ENCODE peak calls at places on chromosome 9, in six cellular contexts. H is right lobe of liver, N is dorsolateral prefrontal cortex, B is OCI-LY7, E is lower lobe of right lung, X is globus pallidus. U is an unnamed sample.

GRCh38 chr9:69936427-69936826 is 107.2 kb upstream of the MAMDC2 start:
- DNase-seq in H (no peak), N (no peak), B (no peak), E (no peak), X (no peak), U (no peak)

GRCh38 chr9:109908459-109909390 is 128.7 kb downstream of the PALM2AKAP2 start:
- DNase-seq in H (no peak), N (no peak), B (peak; percentile 61), E (no peak), X (no peak), U (no peak)

GRCh38 chr9:75087279-75087823 is 604 bp downstream of the NMRK1 start:
- DNase-seq in H (no peak), N (no peak), B (peak; percentile 75), E (no peak), X (no peak), U (peak; percentile 37)

GRCh38 chr9:123652416-123652815 is 277.5 kb downstream of the DENND1A start:
- DNase-seq in H (no peak), N (peak; percentile 49), B (no peak), E (no peak), X (no peak), U (no peak)

GRCh38 chr9:35689351-35689600 is 449 bp downstream of the TPM2 start:
- DNase-seq in H (no peak), N (no peak), B (no peak), E (no peak), X (no peak), U (no peak)

GRCh38 chr9:23686257-23686656 is 139.8 kb downstream of the ELAVL2 start:
- DNase-seq in H (no peak), N (no peak), B (no peak), E (no peak), X (no peak), U (no peak)

GRCh38 chr9:123176230-123176629 is 92.2 kb downstream of the STRBP start:
- DNase-seq in H (no peak), N (no peak), B (no peak), E (no peak), X (no peak), U (no peak)

GRCh38 chr9:6567140-6567591 is 78.4 kb downstream of the GLDC start:
- DNase-seq in H (no peak), N (peak; percentile 54), B (no peak), E (no peak), X (peak; percentile 76), U (no peak)

GRCh38 chr9:129013674-129014073 is 14.5 kb downstream of the SH3GLB2 start:
- DNase-seq in H (no peak), N (no peak), B (no peak), E (no peak), X (no peak), U (no peak)

GRCh38 chr9:91948423-91949292 is 1.4 kb downstream of the ROR2 start:
- DNase-seq in H (peak; percentile 33), N (no peak), B (no peak), E (peak; percentile 50), X (no peak), U (no peak)

GRCh38 chr9:8750639-8751041 is 951.1 kb upstream of the DMAC1 start:
- DNase-seq in H (no peak), N (no peak), B (no peak), E (no peak), X (peak; percentile 39), U (no peak)

GRCh38 chr9:130368631-130369103 is 76.1 kb upstream of the ASS1 start:
- DNase-seq in H (no peak), N (no peak), B (peak; percentile 8), E (no peak), X (no peak), U (peak; percentile 46)

GRCh38 chr9:87850405-87850804 is 32.3 kb upstream of the SPATA31E1 start:
- DNase-seq in H (no peak), N (no peak), B (no peak), E (no peak), X (no peak), U (no peak)

GRCh38 chr9:98917691-98918487 is 25.8 kb upstream of the COL15A1 start:
- DNase-seq in H (no peak), N (no peak), B (no peak), E (no peak), X (no peak), U (no peak)

GRCh38 chr9:112015736-112016135 is 119.1 kb downstream of the UGCG start:
- DNase-seq in H (no peak), N (no peak), B (no peak), E (no peak), X (no peak), U (no peak)

GRCh38 chr9:211036-211435 is 3.6 kb upstream of the DOCK8 start:
- DNase-seq in H (no peak), N (no peak), B (no peak), E (no peak), X (no peak), U (no peak)

GRCh38 chr9:27590636-27591035 is 17.4 kb upstream of the C9orf72 start:
- DNase-seq in H (no peak), N (no peak), B (no peak), E (no peak), X (no peak), U (no peak)

GRCh38 chr9:131442351-131442750 is 48.5 kb downstream of the PRRC2B start:
- DNase-seq in H (no peak), N (no peak), B (no peak), E (no peak), X (no peak), U (no peak)

GRCh38 chr9:5041390-5042115 is 56.5 kb downstream of the JAK2 start:
- DNase-seq in H (peak; percentile 19), N (no peak), B (no peak), E (no peak), X (no peak), U (no peak)

GRCh38 chr9:128823903-128824406 is 5.6 kb downstream of the SPOUT1 start:
- DNase-seq in H (peak; percentile 56), N (no peak), B (no peak), E (no peak), X (no peak), U (no peak)

GRCh38 chr9:32490601-32491000 is 35.4 kb downstream of the RIGI start:
- DNase-seq in H (no peak), N (no peak), B (no peak), E (no peak), X (no peak), U (no peak)

GRCh38 chr9:4490705-4491620 is 695 bp downstream of the SLC1A1 start:
- DNase-seq in H (peak; percentile 46), N (no peak), B (no peak), E (no peak), X (no peak), U (no peak)

GRCh38 chr9:92294297-92294676 is 790 bp upstream of the IARS1 start:
- DNase-seq in H (no peak), N (no peak), B (peak; percentile 52), E (peak; percentile 41), X (no peak), U (peak; percentile 23)

GRCh38 chr9:20640331-20641187 is 18.3 kb upstream of the MLLT3 start:
- DNase-seq in H (peak; percentile 53), N (peak; percentile 89), B (peak; percentile 74), E (peak; percentile 51), X (peak; percentile 7), U (peak; percentile 99)

GRCh38 chr9:107219486-107219853 is 63.6 kb upstream of the RAD23B start:
- DNase-seq in H (no peak), N (no peak), B (no peak), E (no peak), X (no peak), U (no peak)

GRCh38 chr9:71896762-71897161 is 14.2 kb downstream of the ABHD17B start:
- DNase-seq in H (no peak), N (no peak), B (peak; percentile 69), E (no peak), X (no peak), U (no peak)

GRCh38 chr9:72149231-72149975 is at the start of gene GDA:
- DNase-seq in H (peak; percentile 86), N (peak; percentile 32), B (no peak), E (no peak), X (no peak), U (no peak)

GRCh38 chr9:88798476-88798875 is 192.8 kb upstream of the S1PR3 start:
- DNase-seq in H (no peak), N (no peak), B (no peak), E (no peak), X (no peak), U (no peak)

GRCh38 chr9:125142560-125143376 is 560 bp downstream of the SCAI start:
- DNase-seq in H (no peak), N (no peak), B (peak; percentile 57), E (no peak), X (no peak), U (no peak)

GRCh38 chr9:5492965-5493364 is 17.4 kb upstream of the PDCD1LG2 start:
- DNase-seq in H (no peak), N (no peak), B (no peak), E (no peak), X (no peak), U (no peak)

GRCh38 chr9:88183798-88184495 is 45.7 kb upstream of the SPATA31C2 start:
- DNase-seq in H (no peak), N (no peak), B (no peak), E (no peak), X (no peak), U (no peak)

GRCh38 chr9:130352081-130352480 is 86.5 kb downstream of the HMCN2 start:
- DNase-seq in H (no peak), N (no peak), B (no peak), E (no peak), X (no peak), U (no peak)

GRCh38 chr9:100715100-100715379 is 137.2 kb downstream of the CAVIN4 start:
- DNase-seq in H (no peak), N (no peak), B (no peak), E (no peak), X (no peak), U (no peak)

GRCh38 chr9:98248737-98249474 is 6.5 kb downstream of the TBC1D2 start:
- DNase-seq in H (peak; percentile 68), N (no peak), B (no peak), E (peak; percentile 92), X (no peak), U (no peak)

U was measured in Jurkat, Clone E6-1.